ENCODE peak calls at places on chromosome 19, in five cellular contexts. B is uterus, R is mesendoderm, Q is trophoblast cell, W is lung. P is an unnamed sample. For H3K4me1, the result is how much of the 10 kb centered on the place peaks cover.

GRCh38 chr19:33392341-33393285 is 19.1 kb downstream of the CEBPG start:
- DNase-seq in B (peak), R (no peak), Q (no peak), W (no peak), P (peak)

GRCh38 chr19:29543381-29543780 is 17.6 kb downstream of the VSTM2B start:
- DNase-seq in B (no peak), R (no peak), Q (no peak), W (no peak), P (no peak)

GRCh38 chr19:51158474-51159129 is 16.5 kb downstream of the SIGLEC7 start:
- DNase-seq in B (no peak), R (peak), Q (no peak), W (peak), P (peak)

GRCh38 chr19:38135150-38135998 is 88.6 kb downstream of the DPF1 start:
- DNase-seq in B (no peak), R (no peak), Q (no peak), W (no peak), P (no peak)

GRCh38 chr19:1079566-1080111 is 12.7 kb downstream of the ARHGAP45 start:
- DNase-seq in B (no peak), R (no peak), Q (peak), W (no peak), P (no peak)

GRCh38 chr19:17347361-17347760 is 10.0 kb downstream of the GTPBP3 start:
- DNase-seq in B (no peak), R (no peak), Q (no peak), W (no peak), P (no peak)

GRCh38 chr19:36420961-36421748 is 2.7 kb upstream of the ZFP82 start:
- DNase-seq in B (peak), R (peak), Q (peak), W (no peak), P (peak)

GRCh38 chr19:38277969-38278680 is 13.8 kb downstream of the SPINT2 start:
- DNase-seq in B (peak), R (peak), Q (peak), W (peak), P (no peak)

GRCh38 chr19:5949792-5950305 is 28.1 kb downstream of the RANBP3 start:
- DNase-seq in B (no peak), R (no peak), Q (no peak), W (peak), P (no peak)

GRCh38 chr19:45676851-45677263 is 8.8 kb downstream of the GIPR start:
- DNase-seq in B (no peak), R (peak), Q (no peak), W (peak), P (peak)

GRCh38 chr19:18208098-18208951 is 4.5 kb upstream of the RAB3A start:
- DNase-seq in B (peak), R (no peak), Q (no peak), W (no peak), P (no peak)

GRCh38 chr19:17328517-17329060 is 6.1 kb downstream of the ANO8 start:
- DNase-seq in B (no peak), R (no peak), Q (no peak), W (no peak), P (no peak)

GRCh38 chr19:58566989-58567388 is 6.1 kb downstream of the MZF1 start:
- DNase-seq in B (peak), R (no peak), Q (no peak), W (no peak), P (peak)

GRCh38 chr19:13102666-13103584 is at the start of gene LYL1:
- DNase-seq in B (peak), R (peak), Q (peak), W (peak), P (no peak)

GRCh38 chr19:42271045-42271419 is 2.0 kb downstream of the CIC start:
- DNase-seq in B (no peak), R (no peak), Q (no peak), W (no peak), P (no peak)

GRCh38 chr19:46426506-46427162 is 2.1 kb downstream of the PNMA8C start:
- DNase-seq in B (peak), R (peak), Q (peak), W (peak), P (peak)

GRCh38 chr19:45643927-45644771 is 5.0 kb upstream of the EML2 start:
- DNase-seq in B (no peak), R (peak), Q (no peak), W (no peak), P (no peak)

GRCh38 chr19:48918801-48919247 is 14.7 kb upstream of the DHDH start:
- DNase-seq in B (no peak), R (peak), Q (no peak), W (no peak), P (no peak)

GRCh38 chr19:1131718-1132552 is 28.1 kb downstream of the GPX4 start:
- DNase-seq in B (peak), R (peak), Q (peak), W (peak), P (peak)

GRCh38 chr19:40251244-40251643 is 24.8 kb upstream of the CCNP start:
- DNase-seq in B (no peak), R (no peak), Q (no peak), W (no peak), P (no peak)
- H3K4me3 ChIP-seq in B (no peak), R (no peak), Q (no peak), W (no peak), P (no peak)

GRCh38 chr19:4084547-4084877 is 17.8 kb upstream of the ZBTB7A start:
- DNase-seq in B (no peak), R (no peak), Q (no peak), W (no peak), P (no peak)
- H3K27ac ChIP-seq in B (no peak), R (no peak), Q (peak), W (peak), P (no peak)

GRCh38 chr19:2254052-2254872 is 2.0 kb downstream of the JSRP1 start:
- DNase-seq in B (no peak), R (peak), Q (no peak), W (no peak), P (peak)

GRCh38 chr19:2252481-2253105 is 3.5 kb downstream of the AMH start:
- DNase-seq in B (no peak), R (no peak), Q (no peak), W (no peak), P (peak)

GRCh38 chr19:2255982-2256685 is at the start of gene JSRP1:
- DNase-seq in B (no peak), R (no peak), Q (no peak), W (no peak), P (peak)

GRCh38 chr19:2253106-2254051 is 2.8 kb downstream of the JSRP1 start:
- DNase-seq in B (no peak), R (peak), Q (no peak), W (no peak), P (peak)

DNA sequence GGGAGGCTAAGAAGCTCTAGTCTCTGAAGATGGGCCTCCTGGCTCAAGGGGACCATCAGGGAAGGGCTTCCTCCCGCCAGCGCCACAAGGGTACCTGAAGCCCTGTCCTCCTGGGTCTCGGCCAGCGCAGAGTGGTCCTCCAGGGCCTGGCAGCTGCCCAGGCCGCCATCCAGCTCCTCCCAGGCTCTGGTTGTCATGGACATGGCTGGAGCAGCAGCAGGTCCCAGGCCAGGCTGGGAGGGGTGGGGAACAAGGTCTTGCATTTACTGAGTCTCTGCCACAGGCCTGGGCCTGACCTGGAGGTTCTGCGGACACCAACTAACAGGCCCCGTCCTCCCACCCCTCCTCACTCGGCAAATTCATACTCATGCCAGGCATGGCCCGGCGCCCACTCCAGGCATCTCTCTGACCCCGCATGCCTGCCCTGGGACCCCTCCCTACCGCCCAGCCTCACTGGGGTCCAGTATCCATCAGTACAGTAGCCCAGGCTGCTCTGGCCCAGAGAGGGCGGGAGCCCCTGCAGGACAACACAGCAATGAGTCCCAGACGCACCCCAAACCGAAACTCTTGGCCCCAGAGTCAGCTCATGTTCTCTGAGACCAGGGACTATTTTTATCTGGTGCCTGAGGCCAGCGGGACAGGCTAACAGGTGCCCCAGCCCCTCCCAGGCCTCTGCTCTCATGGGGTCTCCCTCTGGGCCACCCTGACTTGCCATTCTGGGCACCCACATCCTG is 938 bp downstream of the JSRP1 start:
- DNase-seq in B (no peak), R (no peak), Q (no peak), W (no peak), P (no peak)
- H3K4me1 ChIP-seq in B (under half), R (under half), Q (under half), W (under half), P (under half)

GRCh38 chr19:44496711-44497110 is 3.6 kb downstream of the ZNF180 start:
- DNase-seq in B (no peak), R (no peak), Q (no peak), W (no peak), P (no peak)
- H3K4me3 ChIP-seq in B (no peak), R (no peak), Q (no peak), W (no peak), P (no peak)

GRCh38 chr19:54461201-54462071 is 2.1 kb downstream of the LENG9 start:
- DNase-seq in B (no peak), R (no peak), Q (no peak), W (no peak), P (peak)
- H3K27ac ChIP-seq in B (no peak), R (no peak), Q (no peak), W (peak), P (peak)